ENCODE peak calls at places on chromosomes 12 and 14, in seven cellular contexts. A is GM12865, N is epithelial cell of esophagus, Z is AG04450, D is hepatocyte, Y is GM10248, S is body of pancreas. K is an unnamed sample.

GRCh38 chr14:94686511-94687160 is 74.4 kb downstream of the SERPINA3 start:
- DNase-seq in A (no peak), N (no peak), Z (no peak), D (no peak), Y (no peak), S (no peak), K (no peak)

GRCh38 chr12:632102-632696 is 31.0 kb downstream of the NINJ2 start:
- DNase-seq in A (peak; percentile 50), N (peak; percentile 87), Z (peak; percentile 64), D (peak; percentile 55), Y (no peak), S (no peak), K (no peak)

GRCh38 chr12:48184549-48184922 is 1.1 kb downstream of the CCDC184 start:
- DNase-seq in A (no peak), N (no peak), Z (no peak), D (no peak), Y (no peak), S (no peak), K (no peak)

GRCh38 chr12:5433081-5433839 is 1.4 kb downstream of the NTF3 start:
- DNase-seq in A (no peak), N (no peak), Z (no peak), D (peak; percentile 66), Y (no peak), S (no peak), K (no peak)

GRCh38 chr14:99609245-99610117 is 5.5 kb upstream of the CCDC85C start:
- DNase-seq in A (no peak), N (peak; percentile 59), Z (no peak), D (no peak), Y (no peak), S (no peak), K (peak; percentile 29)

GRCh38 chr12:88746386-88746785 is 166.1 kb upstream of the KITLG start:
- DNase-seq in A (no peak), N (no peak), Z (no peak), D (no peak), Y (no peak), S (no peak), K (no peak)

GRCh38 chr12:131795688-131796410 is 32.3 kb upstream of the MMP17 start:
- DNase-seq in A (no peak), N (peak; percentile 73), Z (no peak), D (peak; percentile 36), Y (no peak), S (no peak), K (no peak)

GRCh38 chr14:74555476-74556050 is 56.5 kb downstream of the LTBP2 start:
- DNase-seq in A (no peak), N (no peak), Z (no peak), D (no peak), Y (no peak), S (no peak), K (no peak)

GRCh38 chr12:1435044-1435443 is 159.3 kb downstream of the FBXL14 start:
- DNase-seq in A (no peak), N (no peak), Z (no peak), D (no peak), Y (no peak), S (no peak), K (no peak)

GRCh38 chr12:108604208-108604941 is 6.5 kb upstream of the TMEM119 start:
- DNase-seq in A (no peak), N (no peak), Z (no peak), D (no peak), Y (no peak), S (no peak), K (no peak)

GRCh38 chr12:75366629-75367028 is 24.3 kb upstream of the GLIPR1L2 start:
- DNase-seq in A (peak; percentile 11), N (no peak), Z (no peak), D (no peak), Y (no peak), S (no peak), K (no peak)

GRCh38 chr12:117134721-117135120 is 35.5 kb upstream of the TESC start:
- DNase-seq in A (no peak), N (no peak), Z (no peak), D (no peak), Y (no peak), S (no peak), K (no peak)

GRCh38 chr14:30610719-30611388 is 11.3 kb upstream of the SCFD1 start:
- DNase-seq in A (peak; percentile 27), N (peak; percentile 83), Z (peak; percentile 47), D (peak; percentile 50), Y (peak; percentile 10), S (peak; percentile 66), K (peak; percentile 24)

GRCh38 chr12:25434493-25434892 is 118.6 kb downstream of the LMNTD1 start:
- DNase-seq in A (no peak), N (no peak), Z (no peak), D (no peak), Y (no peak), S (no peak), K (no peak)

DNA sequence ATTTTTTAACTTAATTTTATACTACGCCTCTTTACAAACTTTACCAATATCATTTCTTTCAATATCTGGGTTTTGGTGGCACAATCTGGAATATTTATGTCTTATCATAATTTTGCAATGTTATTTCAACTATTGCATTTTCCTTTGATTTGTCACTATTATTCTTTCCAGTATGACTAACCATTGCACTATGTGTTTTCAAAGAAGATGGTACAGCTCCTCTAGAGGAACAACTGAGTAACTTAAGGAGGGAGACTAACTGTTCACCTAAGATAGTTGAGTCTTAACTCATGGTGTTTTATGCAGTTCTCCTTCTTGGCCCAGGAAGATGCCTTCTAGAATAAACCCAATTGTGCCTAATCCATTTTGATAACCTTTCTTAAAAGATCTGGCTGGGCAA is 60.5 kb upstream of the KIF21A start:
- DNase-seq in A (no peak), N (peak; percentile 76), Z (no peak), D (no peak), Y (no peak), S (no peak), K (no peak)
- TF ChIP-seq CTCF in A (no peak), N (peak; percentile 49), Z (no peak), D (no peak), Y (no peak), S (no peak), K (no peak)

DNA sequence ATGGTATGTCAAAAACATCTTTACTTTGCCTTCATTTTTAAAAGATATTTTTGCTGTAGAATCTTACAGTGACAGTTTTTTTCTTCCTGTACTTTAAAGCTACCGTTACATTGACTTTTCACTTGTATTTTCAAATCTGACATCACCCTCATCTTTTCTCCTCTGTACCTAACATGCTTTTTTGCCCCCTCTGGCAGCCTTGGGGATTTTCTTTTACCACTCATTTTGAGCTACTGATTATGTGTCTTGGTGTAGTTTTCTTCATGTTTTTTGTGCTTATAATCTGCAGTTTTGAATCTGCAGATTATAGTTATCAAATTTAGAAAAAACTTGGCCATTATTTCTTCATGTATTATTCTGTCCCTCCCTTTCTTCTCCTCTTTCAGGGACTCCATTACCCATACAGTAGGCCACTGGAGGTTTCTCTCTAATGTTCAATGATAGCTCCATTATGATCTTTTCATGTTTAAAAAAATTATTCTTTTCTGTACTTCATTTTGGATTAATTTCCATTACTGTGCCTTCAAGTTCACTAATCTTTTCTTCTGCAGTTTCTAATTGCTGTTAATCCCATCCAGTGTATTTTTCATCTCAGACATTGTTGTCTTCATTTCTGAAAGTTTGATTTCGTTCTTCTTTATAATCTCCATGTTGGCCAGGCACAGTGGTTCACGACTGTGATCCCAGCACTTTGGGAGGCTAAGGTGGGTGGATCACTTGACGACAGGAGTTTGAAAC is 70.0 kb downstream of the ACADS start:
- DNase-seq in A (no peak), N (no peak), Z (no peak), D (no peak), Y (no peak), S (no peak), K (no peak)
- TF ChIP-seq CTCF in A (no peak), N (no peak), Z (no peak), D (no peak), Y (no peak), S (no peak), K (no peak)

DNA sequence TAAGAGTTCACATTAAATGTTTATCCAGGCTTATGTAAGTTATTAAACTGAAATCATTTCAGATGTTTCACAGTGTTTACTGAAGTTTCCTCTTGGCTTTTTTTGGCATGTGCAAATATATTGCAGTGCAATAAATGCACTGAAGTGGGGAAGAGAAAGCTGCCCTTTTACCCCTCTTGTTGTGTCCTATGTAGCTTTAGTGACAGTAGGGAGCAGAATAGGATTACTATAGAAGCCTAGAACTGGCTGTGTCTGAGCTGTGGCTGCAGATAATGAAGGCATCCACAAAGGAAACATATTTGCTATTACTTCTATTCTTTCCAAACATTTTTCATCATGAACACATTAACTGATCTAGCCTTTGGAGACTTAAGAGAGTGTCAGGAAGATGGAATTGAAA is 24.1 kb upstream of the CNTN1 start:
- DNase-seq in A (no peak), N (no peak), Z (no peak), D (no peak), Y (no peak), S (no peak), K (no peak)
- TF ChIP-seq CTCF in A (no peak), N (peak; percentile 6), Z (no peak), D (peak; percentile 7), Y (no peak), S (no peak), K (no peak)

GRCh38 chr12:54158581-54158980 is 30.2 kb downstream of the SMUG1 start:
- DNase-seq in A (no peak), N (no peak), Z (no peak), D (no peak), Y (no peak), S (no peak), K (no peak)

GRCh38 chr12:54160050-54160449 is 28.7 kb downstream of the SMUG1 start:
- DNase-seq in A (no peak), N (no peak), Z (no peak), D (no peak), Y (no peak), S (no peak), K (no peak)

GRCh38 chr12:54160807-54161480 is 27.8 kb downstream of the SMUG1 start:
- DNase-seq in A (no peak), N (no peak), Z (no peak), D (no peak), Y (no peak), S (no peak), K (no peak)

GRCh38 chr12:54159549-54159948 is 29.2 kb downstream of the SMUG1 start:
- DNase-seq in A (no peak), N (no peak), Z (no peak), D (no peak), Y (no peak), S (no peak), K (no peak)

DNA sequence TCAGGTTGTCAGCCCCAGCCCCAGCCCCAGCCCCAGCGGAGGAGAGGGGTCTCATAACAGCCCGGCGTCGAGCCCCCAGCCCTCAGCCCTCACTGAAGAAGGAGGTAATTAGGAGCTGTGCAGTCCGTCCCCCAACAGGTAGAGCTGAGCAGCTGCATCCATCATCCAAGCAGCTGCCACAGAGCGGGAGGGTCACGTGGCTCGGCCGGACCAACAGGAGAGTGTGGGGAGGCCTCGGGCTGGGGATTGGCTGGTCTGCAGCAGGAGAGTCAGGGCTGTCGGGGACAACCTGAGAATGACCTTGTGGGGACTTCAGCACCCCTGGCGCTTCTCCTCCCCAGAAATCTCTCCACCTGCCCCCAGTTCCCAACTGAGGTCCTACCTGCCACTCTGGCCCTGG is 29.6 kb downstream of the SMUG1 start:
- DNase-seq in A (peak; percentile 71), N (peak; percentile 37), Z (no peak), D (peak; percentile 75), Y (peak; percentile 75), S (no peak), K (peak; percentile 32)
- TF ChIP-seq CTCF in A (no peak), N (no peak), Z (no peak), D (no peak), Y (no peak), S (no peak), K (no peak)

GRCh38 chr12:104955703-104956102 is 2.4 kb downstream of the SLC41A2 start:
- DNase-seq in A (no peak), N (no peak), Z (no peak), D (no peak), Y (no peak), S (no peak), K (no peak)
- TF ChIP-seq CTCF in A (no peak), N (no peak), Z (no peak), D (no peak), Y (no peak), S (no peak), K (no peak)

GRCh38 chr12:121009744-121010143 is 6.5 kb downstream of the C12orf43 start:
- DNase-seq in A (no peak), N (peak; percentile 71), Z (no peak), D (peak; percentile 75), Y (no peak), S (peak; percentile 75), K (no peak)
- TF ChIP-seq CTCF in A (no peak), N (peak; percentile 76), Z (peak; percentile 56), D (peak; percentile 60), Y (no peak), S (peak; percentile 82), K (no peak)